ENCODE peak calls at places on chromosomes 7 and 10, in ten cellular contexts. D, T, K, Y, I, M, R, L, E and U are unnamed samples.

GRCh38 chr7:55246181-55246580 is 119.0 kb upstream of the LANCL2 start:
- DNase-seq in M (no peak), I (peak), T (no peak), Y (no peak), K (no peak), E (no peak), D (no peak), R (no peak), L (no peak), U (no peak)

GRCh38 chr7:135204271-135204872 is 7.0 kb downstream of the WDR91 start:
- DNase-seq in M (no peak), D (no peak), E (no peak), K (no peak), T (no peak), L (no peak), R (no peak), I (peak), Y (no peak), U (no peak)

GRCh38 chr10:99924451-99924850 is 85.3 kb downstream of the DNMBP start:
- DNase-seq in R (no peak), M (no peak), K (no peak), D (no peak), Y (no peak), T (peak), L (no peak), E (no peak), I (no peak), U (no peak)

GRCh38 chr10:10798543-10799192 is 219.0 kb upstream of the CELF2 start:
- DNase-seq in E (peak), I (no peak), L (no peak), Y (no peak), D (no peak), K (no peak), R (peak), T (no peak), M (no peak), U (no peak)

GRCh38 chr10:122149138-122149606 is 121.9 kb upstream of the BTBD16 start:
- DNase-seq in R (no peak), M (no peak), K (no peak), Y (no peak), L (no peak), I (peak), D (peak), T (peak), E (peak), U (no peak)

GRCh38 chr7:10952588-10952987 is 21.1 kb upstream of the PHF14 start:
- DNase-seq in T (no peak), L (no peak), I (no peak), E (no peak), K (no peak), Y (no peak), D (no peak), M (no peak), R (no peak), U (no peak)

GRCh38 chr7:94393251-94393758 is 1.4 kb upstream of the COL1A2 start:
- DNase-seq in D (no peak), K (no peak), Y (no peak), I (no peak), L (no peak), T (no peak), M (no peak), R (peak), E (no peak), U (no peak)

GRCh38 chr7:51340029-51340838 is 23.6 kb upstream of the COBL start:
- DNase-seq in K (no peak), D (no peak), Y (no peak), M (no peak), L (no peak), T (no peak), R (no peak), I (no peak), E (no peak), U (no peak)

GRCh38 chr10:78231930-78232329 is 198.3 kb downstream of the RPS24 start:
- DNase-seq in T (no peak), K (no peak), Y (no peak), E (peak), R (peak), M (no peak), L (no peak), I (no peak), D (no peak), U (no peak)

GRCh38 chr10:72425133-72425532 is 70.4 kb upstream of the DNAJB12 start:
- DNase-seq in I (no peak), D (no peak), K (no peak), R (no peak), L (no peak), E (no peak), Y (no peak), T (no peak), M (no peak), U (no peak)

GRCh38 chr10:88459523-88459922 is 123.6 kb downstream of the RNLS start:
- DNase-seq in D (no peak), Y (no peak), E (no peak), K (no peak), M (no peak), L (no peak), I (no peak), T (peak), R (no peak), U (no peak)

GRCh38 chr10:121033371-121033770 is 182.2 kb downstream of the WDR11 start:
- DNase-seq in M (no peak), E (no peak), I (no peak), Y (no peak), T (no peak), K (no peak), D (peak), R (no peak), L (no peak), U (no peak)

GRCh38 chr10:99234067-99234738 is 1.4 kb downstream of the HPSE2 start:
- DNase-seq in K (no peak), D (no peak), E (peak), M (no peak), R (peak), Y (no peak), T (no peak), L (no peak), I (peak), U (no peak)

GRCh38 chr7:134029-134428 is 58.3 kb upstream of the FAM20C start:
- DNase-seq in K (no peak), T (no peak), E (no peak), R (no peak), M (no peak), I (no peak), Y (no peak), D (no peak), L (no peak), U (no peak)

GRCh38 chr7:54802841-54803240 is 43.8 kb upstream of the SEC61G start:
- DNase-seq in E (peak), D (no peak), K (no peak), I (peak), R (no peak), Y (no peak), M (no peak), T (no peak), L (no peak), U (no peak)

GRCh38 chr7:21076579-21076978 is 289.9 kb upstream of the SP8 start:
- DNase-seq in E (no peak), K (no peak), L (no peak), R (peak), D (no peak), Y (no peak), T (peak), M (no peak), I (no peak), U (no peak)

GRCh38 chr10:27558612-27559020 is 54.5 kb downstream of the RAB18 start:
- DNase-seq in M (peak), D (no peak), R (peak), E (peak), T (peak), L (peak), Y (no peak), K (peak), I (peak), U (peak)

GRCh38 chr7:16818732-16819131 is 13.9 kb upstream of the AGR2 start:
- DNase-seq in D (no peak), I (no peak), E (no peak), K (no peak), M (no peak), L (no peak), R (no peak), T (no peak), Y (no peak), U (no peak)

GRCh38 chr10:85946713-85947326 is 419.8 kb downstream of the GRID1 start:
- DNase-seq in M (no peak), I (no peak), R (no peak), T (no peak), L (no peak), Y (no peak), K (no peak), D (no peak), E (no peak), U (no peak)

GRCh38 chr10:113335603-113336002 is 217.2 kb upstream of the HABP2 start:
- DNase-seq in T (no peak), L (no peak), I (peak), D (no peak), K (no peak), Y (no peak), M (peak), E (peak), R (no peak), U (no peak)

GRCh38 chr10:84375011-84375410 is 46.6 kb downstream of the CCSER2 start:
- DNase-seq in M (no peak), I (peak), K (peak), E (peak), Y (no peak), T (peak), R (peak), L (peak), D (peak), U (peak)

GRCh38 chr10:80412521-80412920 is 4.2 kb downstream of the PRXL2A start:
- DNase-seq in K (no peak), T (no peak), L (no peak), D (no peak), E (no peak), I (no peak), M (no peak), Y (no peak), R (no peak), U (no peak)